ENCODE peak calls at places on chromosome 13, in six cellular contexts. X is SK-N-SH; H is cardiac muscle cell; J is CD8-positive, alpha-beta memory T cell; L is uterus; G is stomach. I is an unnamed sample. For H3K4me1, the result is how much of the 10 kb centered on the place peaks cover.

GRCh38 chr13:112928958-112929777 is 39.8 kb upstream of the MCF2L start:
- DNase-seq in G (no peak), L (no peak), J (no peak), H (no peak), X (peak), I (no peak)

GRCh38 chr13:42544246-42544915 is 29.6 kb upstream of the TNFSF11 start:
- DNase-seq in J (no peak), X (no peak), H (no peak), L (no peak), G (no peak), I (no peak)

GRCh38 chr13:30607908-30608307 is 9.8 kb upstream of the USPL1 start:
- DNase-seq in H (no peak), G (peak), L (no peak), J (peak), X (no peak), I (no peak)

GRCh38 chr13:34335662-34336007 is 517.7 kb downstream of the RFC3 start:
- DNase-seq in H (no peak), J (no peak), X (no peak), G (peak), L (no peak), I (no peak)

GRCh38 chr13:109529964-109530363 is 256.4 kb downstream of the IRS2 start:
- DNase-seq in H (no peak), X (no peak), L (no peak), J (no peak), G (no peak), I (no peak)

GRCh38 chr13:101919541-101920306 is 467.2 kb downstream of the ITGBL1 start:
- DNase-seq in H (peak), L (no peak), J (no peak), X (peak), G (no peak), I (no peak)

GRCh38 chr13:95509521-95510315 is 42.8 kb upstream of the CLDN10 start:
- DNase-seq in J (no peak), G (no peak), H (no peak), X (no peak), L (no peak), I (no peak)

GRCh38 chr13:76406243-76406642 is 480.0 kb downstream of the KCTD12 start:
- DNase-seq in H (no peak), G (no peak), X (no peak), J (no peak), L (no peak), I (no peak)

GRCh38 chr13:50082426-50083283 is 67.4 kb downstream of the KCNRG start:
- DNase-seq in J (peak), L (peak), G (peak), X (peak), H (peak), I (peak)

GRCh38 chr13:51636349-51636890 is 52.2 kb downstream of the WDFY2 start:
- DNase-seq in X (no peak), H (no peak), G (peak), J (no peak), L (no peak), I (no peak)

GRCh38 chr13:76707360-76707759 is 178.8 kb downstream of the KCTD12 start:
- DNase-seq in X (no peak), G (no peak), H (no peak), J (no peak), L (no peak), I (no peak)

GRCh38 chr13:87057807-87058520 is 613.2 kb upstream of the SLITRK5 start:
- DNase-seq in J (no peak), H (no peak), G (no peak), X (no peak), L (no peak), I (no peak)

DNA sequence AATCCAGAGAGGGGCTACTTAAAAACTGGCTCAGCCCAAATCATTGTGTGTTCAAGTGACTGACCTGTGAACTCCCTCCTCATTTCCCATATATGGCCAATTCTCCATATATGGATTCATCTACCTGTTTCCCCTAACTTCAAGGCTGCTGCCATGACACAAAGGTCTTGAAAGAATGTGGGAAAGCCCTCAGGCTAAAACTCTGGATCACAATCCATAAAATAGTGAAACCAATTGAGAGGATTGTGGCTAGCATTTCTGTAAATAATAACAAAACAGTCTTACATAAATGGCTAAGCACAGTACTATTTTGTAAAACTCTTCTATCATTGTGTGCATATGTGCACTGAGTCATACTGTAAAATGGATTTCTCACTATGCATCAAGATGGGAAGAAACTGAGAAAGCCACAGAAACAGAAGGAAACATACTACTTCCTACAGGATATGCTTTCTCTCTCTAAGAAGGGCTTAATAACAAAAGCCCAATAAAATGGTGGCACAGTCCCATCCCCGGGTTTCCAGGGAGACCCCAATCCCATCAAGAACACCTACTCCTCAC is 80.5 kb downstream of the FOXO1 start:
- DNase-seq in X (no peak), G (no peak), H (no peak), L (no peak), J (no peak), I (no peak)
- H3K4me1 ChIP-seq in X (under half), G (half or more), H (under half), L (under half), J (half or more), I (half or more)

DNA sequence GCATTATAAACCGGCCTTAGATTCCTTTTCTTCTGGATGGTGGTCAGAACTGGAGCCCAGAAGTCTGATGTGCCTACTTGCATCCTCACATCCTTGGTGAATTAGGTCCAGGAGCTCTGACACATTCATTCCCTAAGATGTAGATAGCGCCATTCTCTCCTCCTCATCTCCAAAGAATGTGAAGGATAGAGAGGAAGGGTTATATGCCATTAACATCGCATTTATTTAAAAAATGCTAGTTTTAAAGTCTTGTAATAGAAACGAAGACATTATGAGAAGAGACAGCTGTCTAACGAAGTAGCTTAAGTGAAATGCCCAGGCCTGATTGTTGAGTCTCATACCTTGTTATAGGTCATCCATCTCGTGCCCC is 9.7 kb downstream of the MBNL2 start:
- DNase-seq in L (no peak), G (no peak), J (no peak), H (no peak), X (no peak), I (no peak)
- H3K4me1 ChIP-seq in L (under half), G (half or more), J (under half), H (under half), X (under half), I (half or more)

DNA sequence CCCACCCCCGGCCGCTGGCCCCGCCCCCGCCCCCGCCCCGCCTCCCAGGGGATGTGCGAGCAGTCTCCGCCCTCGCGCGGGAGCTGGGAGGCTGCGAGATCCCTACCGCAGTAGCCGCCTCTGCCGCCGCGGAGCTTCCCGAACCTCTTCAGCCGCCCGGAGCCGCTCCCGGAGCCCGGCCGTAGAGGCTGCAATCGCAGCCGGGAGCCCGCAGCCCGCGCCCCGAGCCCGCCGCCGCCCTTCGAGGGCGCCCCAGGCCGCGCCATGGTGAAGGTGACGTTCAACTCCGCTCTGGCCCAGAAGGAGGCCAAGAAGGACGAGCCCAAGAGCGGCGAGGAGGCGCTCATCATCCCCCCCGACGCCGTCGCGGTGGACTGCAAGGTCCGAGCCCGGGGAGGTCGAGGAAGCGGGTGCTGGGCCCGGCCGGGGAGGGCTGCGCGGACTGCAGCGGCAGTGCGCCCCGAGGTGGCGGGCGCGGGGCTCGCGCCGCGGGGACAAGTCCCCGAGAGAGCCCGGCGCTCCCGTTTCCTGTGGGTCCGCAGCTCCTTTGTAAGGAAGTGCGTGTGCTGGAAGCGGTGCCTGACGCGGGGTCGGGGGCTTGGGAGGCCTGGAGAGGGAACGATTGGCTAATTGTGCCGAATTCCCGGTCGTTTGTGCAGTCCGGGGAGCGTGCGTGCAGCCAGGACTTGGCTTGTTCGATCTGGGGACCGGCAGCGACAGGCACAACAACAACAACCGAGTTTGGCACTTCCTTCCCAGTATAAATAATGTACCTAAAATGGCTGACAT is at the start of gene ITM2B:
- DNase-seq in L (no peak), X (peak), H (peak), J (peak), G (peak), I (peak)
- H3K4me1 ChIP-seq in L (under half), X (under half), H (under half), J (under half), G (half or more), I (under half)

GRCh38 chr13:27126877-27127276 is 44.7 kb downstream of the USP12 start:
- DNase-seq in H (no peak), X (no peak), G (no peak), L (no peak), J (no peak), I (no peak)
- H3K4me1 ChIP-seq in H (under half), X (under half), G (under half), L (under half), J (under half), I (under half)

DNA sequence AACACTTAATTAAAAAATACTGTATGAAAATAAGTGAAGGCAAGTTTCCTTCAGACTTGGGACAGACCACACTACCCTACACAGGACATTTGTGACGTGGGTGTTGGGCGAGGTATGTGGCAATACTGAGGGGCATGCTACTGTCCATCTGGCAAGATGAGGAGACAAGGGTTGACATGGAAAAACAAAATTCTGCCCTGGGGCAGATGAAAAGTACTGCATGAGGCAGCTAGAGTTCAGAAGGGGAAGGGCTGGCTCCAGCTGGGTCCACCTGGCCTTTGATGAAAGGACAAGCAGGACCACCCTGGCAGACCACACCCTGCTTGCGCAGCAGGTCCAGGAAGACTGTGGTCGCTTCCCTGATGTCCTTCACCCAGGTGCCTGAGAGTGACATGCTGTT is 43.2 kb downstream of the LATS2 start:
- DNase-seq in L (no peak), J (no peak), G (no peak), X (no peak), H (no peak), I (peak)
- H3K4me1 ChIP-seq in L (under half), J (under half), G (half or more), X (under half), H (under half), I (half or more)

DNA sequence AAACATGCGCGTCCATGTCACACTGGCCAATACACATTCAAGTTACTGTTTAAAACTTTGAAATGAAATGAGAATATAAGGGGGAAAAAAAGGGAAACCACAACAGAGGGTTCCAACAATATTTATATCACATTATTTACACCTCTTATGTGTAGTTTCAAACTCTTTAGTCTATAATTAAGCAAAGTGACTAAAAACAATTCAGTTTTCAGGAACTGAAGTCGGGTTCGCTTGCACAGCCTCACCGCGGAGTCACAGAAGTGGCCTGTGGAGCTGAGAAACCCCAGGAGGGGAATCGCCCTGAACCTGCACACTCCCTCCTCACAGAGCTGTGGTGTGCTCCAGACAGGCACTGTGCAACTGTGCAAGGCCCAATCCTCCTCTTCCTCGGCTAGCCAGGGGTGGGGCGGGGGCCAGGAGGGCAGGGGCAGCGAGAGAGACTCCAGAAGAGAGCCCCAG is 75.9 kb downstream of the STK24 start:
- DNase-seq in X (no peak), H (no peak), G (no peak), J (no peak), L (no peak), I (no peak)
- H3K4me1 ChIP-seq in X (under half), H (under half), G (half or more), J (under half), L (under half), I (half or more)

DNA sequence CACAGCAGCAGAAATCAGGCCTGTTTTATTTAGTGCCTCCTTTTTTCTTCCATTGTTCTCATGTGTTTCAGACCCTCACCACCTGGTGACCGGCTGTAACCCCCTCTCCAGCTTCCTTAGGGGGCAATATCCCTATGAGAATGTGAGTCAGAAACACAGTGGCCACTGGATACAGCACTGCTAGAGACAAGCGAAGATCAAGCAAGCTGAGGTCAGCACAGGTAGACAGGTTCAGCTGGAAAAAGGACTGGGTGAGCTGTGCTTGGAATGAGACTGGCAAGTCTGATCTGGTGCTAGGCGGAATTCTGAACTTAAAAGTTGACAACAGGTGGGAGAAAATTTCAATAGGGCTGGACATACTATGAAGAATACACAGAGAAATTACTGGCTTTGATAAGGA is 83.1 kb downstream of the ERCC5 start:
- DNase-seq in G (no peak), L (no peak), H (no peak), J (no peak), X (no peak), I (no peak)
- H3K4me1 ChIP-seq in G (under half), L (under half), H (under half), J (under half), X (under half), I (under half)

I was measured in tibial artery.